ENCODE peak calls at places on chromosomes 4 and X, in four cellular contexts. O is aorta; S is Peyer's patch; C is CD4-positive, CD25-positive, alpha-beta regulatory T cell. X is an unnamed sample. For H3K4me1, the result is how much of the 10 kb centered on the place peaks cover.

GRCh38 chr4:58166496-58166895 is 1056.3 kb upstream of the IGFBP7 start:
- DNase-seq in O (no peak), S (no peak), C (no peak), X (no peak)

GRCh38 chrX:134174859-134175258 is 62.1 kb upstream of the CCDC160 start:
- DNase-seq in O (no peak), S (no peak), C (no peak), X (no peak)

GRCh38 chr4:155582971-155583437 is 83.6 kb upstream of the GUCY1A1 start:
- DNase-seq in O (no peak), S (no peak), C (no peak), X (no peak)

GRCh38 chr4:13947921-13948320 is 320.4 kb upstream of the BOD1L1 start:
- DNase-seq in O (no peak), S (no peak), C (no peak), X (no peak)

GRCh38 chr4:128639586-128640270 is 169.8 kb upstream of the JADE1 start:
- DNase-seq in O (no peak), S (no peak), C (no peak), X (no peak)

GRCh38 chr4:16118090-16118489 is 34.3 kb upstream of the PROM1 start:
- DNase-seq in O (no peak), S (no peak), C (no peak), X (no peak)

GRCh38 chr4:57109847-57110634 is at the start of gene IGFBP7:
- DNase-seq in O (peak), S (peak), C (no peak), X (peak)

GRCh38 chr4:75513529-75514130 is 573 bp downstream of the RCHY1 start:
- DNase-seq in O (no peak), S (no peak), C (no peak), X (no peak)

GRCh38 chrX:99091459-99091858 is 1318.6 kb downstream of the PCDH19 start:
- DNase-seq in O (no peak), S (no peak), C (no peak), X (no peak)

GRCh38 chrX:132023117-132023895 is at the start of gene STK26:
- DNase-seq in O (peak), S (peak), C (peak), X (peak)

GRCh38 chr4:123922847-123923246 is 526.3 kb downstream of the SPRY1 start:
- DNase-seq in O (no peak), S (no peak), C (no peak), X (no peak)

DNA sequence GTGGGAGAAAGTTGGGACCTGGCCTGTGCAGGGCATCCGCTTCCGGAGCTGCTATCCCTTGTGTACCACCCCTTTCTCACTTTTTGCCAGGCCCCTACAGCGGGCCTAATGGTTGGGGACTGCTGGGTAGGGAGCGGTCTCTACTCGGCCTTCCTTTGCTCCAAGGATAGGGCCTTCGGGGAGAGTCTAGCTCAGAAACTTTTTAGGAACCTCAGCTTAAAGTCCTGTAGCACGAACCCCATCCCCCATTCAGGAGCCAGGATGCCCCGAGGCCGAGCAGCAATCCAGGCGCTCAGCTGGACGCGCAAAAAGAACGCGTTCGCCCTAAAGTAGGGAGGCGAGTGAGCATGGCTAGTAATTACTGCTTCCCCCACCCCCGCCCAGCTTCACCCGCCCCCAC is 9.7 kb downstream of the POU4F2 start:
- DNase-seq in O (no peak), S (no peak), C (no peak), X (no peak)
- H3K4me1 ChIP-seq in O (under half), S (under half), C (under half), X (under half)

GRCh38 chr4:149404143-149404542 is 411.5 kb downstream of the IQCM start:
- DNase-seq in O (no peak), S (no peak), C (no peak), X (no peak)
- H3K4me1 ChIP-seq in O (under half), S (under half), C (under half), X (under half)

GRCh38 chr4:40232610-40233009 is 35.8 kb downstream of the RHOH start:
- DNase-seq in O (no peak), S (no peak), C (no peak), X (no peak)

GRCh38 chr4:40233227-40233626 is 36.4 kb downstream of the RHOH start:
- DNase-seq in O (no peak), S (no peak), C (no peak), X (no peak)

GRCh38 chr4:40234519-40235039 is 37.7 kb downstream of the RHOH start:
- DNase-seq in O (no peak), S (no peak), C (no peak), X (no peak)

GRCh38 chr4:40228497-40229365 is 31.9 kb downstream of the RHOH start:
- DNase-seq in O (no peak), S (peak), C (no peak), X (no peak)

DNA sequence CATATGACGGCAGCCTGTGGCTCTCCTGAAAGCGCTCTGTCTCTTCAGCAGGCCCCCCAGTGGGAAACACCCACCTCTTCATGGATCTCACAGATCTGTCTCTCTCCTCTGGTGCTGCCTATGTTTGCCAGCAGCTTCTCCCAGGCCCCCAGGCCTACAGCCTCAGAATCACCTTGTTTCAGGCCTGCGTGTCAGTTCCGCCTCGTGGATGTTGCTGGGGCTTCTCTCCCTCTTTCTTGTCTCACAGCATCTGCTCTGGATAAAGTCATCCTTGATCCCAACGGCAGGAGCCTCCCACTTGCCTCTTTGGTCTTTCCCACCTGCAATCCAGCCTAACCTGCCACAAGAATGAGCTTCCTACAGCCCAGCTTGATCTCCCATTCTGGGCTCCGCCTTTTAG is 34.6 kb downstream of the RHOH start:
- DNase-seq in O (no peak), S (no peak), C (no peak), X (no peak)
- H3K4me1 ChIP-seq in O (under half), S (under half), C (half or more), X (under half)

GRCh38 chr4:38113136-38113535 is 152.9 kb downstream of the PTTG2 start:
- DNase-seq in O (no peak), S (no peak), C (no peak), X (no peak)
- H3K4me1 ChIP-seq in O (under half), S (under half), C (under half), X (under half)

GRCh38 chr4:168577624-168578023 is 80.8 kb downstream of the PALLD start:
- DNase-seq in O (no peak), S (no peak), C (no peak), X (no peak)

GRCh38 chr4:168574581-168575295 is 77.9 kb downstream of the PALLD start:
- DNase-seq in O (no peak), S (no peak), C (no peak), X (no peak)

GRCh38 chr4:168575473-168575872 is 78.6 kb downstream of the PALLD start:
- DNase-seq in O (no peak), S (no peak), C (no peak), X (no peak)

GRCh38 chr4:168572002-168572401 is 75.2 kb downstream of the PALLD start:
- DNase-seq in O (no peak), S (no peak), C (no peak), X (no peak)

GRCh38 chr4:168573870-168574269 is 77.0 kb downstream of the PALLD start:
- DNase-seq in O (no peak), S (no peak), C (no peak), X (no peak)
- H3K4me1 ChIP-seq in O (under half), S (under half), C (under half), X (under half)

DNA sequence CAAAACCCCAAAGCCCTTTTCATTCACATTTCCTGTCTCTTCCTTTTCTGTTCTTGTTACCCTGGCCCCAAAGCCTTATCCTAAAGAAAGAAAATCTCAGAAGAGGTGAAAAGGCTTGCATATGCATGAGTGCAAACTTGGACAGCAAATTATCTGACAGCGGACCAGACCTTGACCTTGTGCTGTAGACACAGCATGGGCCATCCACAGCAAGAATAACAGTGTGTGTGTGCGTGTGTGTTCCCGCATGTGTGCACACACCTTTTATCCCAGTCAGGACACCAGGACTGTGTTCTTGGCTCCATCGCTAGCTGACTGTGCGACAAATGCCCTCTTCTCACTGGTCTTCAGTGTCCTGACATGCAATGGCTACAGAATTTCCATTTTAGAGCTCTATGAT is 35.3 kb downstream of the ZBTB49 start:
- DNase-seq in O (no peak), S (peak), C (no peak), X (no peak)
- H3K4me1 ChIP-seq in O (under half), S (under half), C (under half), X (under half)

GRCh38 chr4:118972167-118972566 is 83.5 kb downstream of the SYNPO2 start:
- DNase-seq in O (no peak), S (no peak), C (no peak), X (no peak)

GRCh38 chr4:118975487-118976192 is 87.0 kb downstream of the SYNPO2 start:
- DNase-seq in O (no peak), S (no peak), C (no peak), X (no peak)

GRCh38 chr4:118979712-118980111 is 91.1 kb downstream of the SYNPO2 start:
- DNase-seq in O (no peak), S (no peak), C (no peak), X (no peak)

GRCh38 chr4:118973295-118973694 is 84.6 kb downstream of the SYNPO2 start:
- DNase-seq in O (no peak), S (no peak), C (no peak), X (no peak)

GRCh38 chr4:118974758-118975157 is 86.1 kb downstream of the SYNPO2 start:
- DNase-seq in O (no peak), S (no peak), C (no peak), X (no peak)
- H3K4me1 ChIP-seq in O (under half), S (under half), C (under half), X (under half)